ENCODE peak calls at places on chromosomes 4 and X, in ten cellular contexts. N is H1, F is ascending aorta, R is uterus, X is fibroblast of villous mesenchyme, A is heart right ventricle, S is GM12865, V is fibroblast of pulmonary artery, O is cardiac muscle cell, P is endodermal cell. I is an unnamed sample.

GRCh38 chr4:155796031-155796430 is 37.2 kb downstream of the GUCY1B1 start:
- DNase-seq in N (no peak), F (no peak), R (no peak), X (no peak), A (no peak), S (peak), V (peak), O (peak), P (no peak), I (no peak)

GRCh38 chrX:143854006-143854405 is 29.9 kb upstream of the UBE2NL start:
- DNase-seq in N (no peak), F (no peak), R (no peak), X (peak), A (no peak), S (no peak), V (peak), O (peak), P (no peak), I (peak)

GRCh38 chr4:94567811-94568210 is 116.1 kb downstream of the PDLIM5 start:
- DNase-seq in N (no peak), F (no peak), R (no peak), X (no peak), A (no peak), S (peak), V (no peak), O (no peak), P (no peak), I (no peak)

GRCh38 chr4:113837397-113837796 is 75.9 kb upstream of the CAMK2D start:
- DNase-seq in N (no peak), F (no peak), R (no peak), X (peak), A (no peak), S (peak), V (peak), O (peak), P (no peak), I (peak)

GRCh38 chrX:44874481-44875184 is 1.6 kb downstream of the KDM6A start:
- DNase-seq in N (no peak), F (no peak), R (peak), X (peak), A (peak), S (peak), V (peak), O (peak), P (peak), I (no peak)

GRCh38 chr4:10168151-10168550 is 51.6 kb upstream of the WDR1 start:
- DNase-seq in N (no peak), F (no peak), R (no peak), X (no peak), A (no peak), S (no peak), V (no peak), O (peak), P (no peak), I (no peak)

GRCh38 chr4:88054909-88055308 is 47.5 kb downstream of the PKD2 start:
- DNase-seq in N (no peak), F (no peak), R (no peak), X (peak), A (peak), S (peak), V (peak), O (peak), P (peak), I (no peak)

GRCh38 chr4:52641853-52642563 is 17.1 kb downstream of the USP46 start:
- DNase-seq in N (no peak), F (no peak), R (no peak), X (peak), A (no peak), S (peak), V (peak), O (no peak), P (no peak), I (no peak)

GRCh38 chrX:50470103-50471031 is at the start of gene DGKK:
- DNase-seq in N (no peak), F (no peak), R (no peak), X (no peak), A (no peak), S (no peak), V (no peak), O (no peak), P (peak), I (no peak)

GRCh38 chrX:65926095-65927019 is 113.5 kb downstream of the VSIG4 start:
- DNase-seq in N (no peak), F (no peak), R (no peak), X (no peak), A (no peak), S (peak), V (no peak), O (no peak), P (no peak), I (no peak)

GRCh38 chr4:153522800-153523089 is 56.6 kb downstream of the TMEM131L start:
- DNase-seq in N (no peak), F (no peak), R (no peak), X (no peak), A (no peak), S (peak), V (no peak), O (no peak), P (no peak), I (no peak)

GRCh38 chr4:11480683-11481082 is 52.0 kb upstream of the HS3ST1 start:
- DNase-seq in N (no peak), F (peak), R (no peak), X (no peak), A (peak), S (peak), V (peak), O (peak), P (no peak), I (no peak)

GRCh38 chr4:156346959-156347385 is 393.3 kb upstream of the CTSO start:
- DNase-seq in N (peak), F (no peak), R (no peak), X (no peak), A (no peak), S (no peak), V (no peak), O (no peak), P (peak), I (no peak)

GRCh38 chr4:119307606-119308005 is 14.3 kb downstream of the FABP2 start:
- DNase-seq in N (no peak), F (no peak), R (no peak), X (no peak), A (no peak), S (no peak), V (no peak), O (no peak), P (no peak), I (no peak)

GRCh38 chr4:69689530-69690111 is 36.6 kb upstream of the UGT2A1 start:
- DNase-seq in N (no peak), F (no peak), R (no peak), X (peak), A (no peak), S (peak), V (peak), O (peak), P (no peak), I (no peak)

GRCh38 chr4:138177278-138177968 is 64.7 kb downstream of the SLC7A11 start:
- DNase-seq in N (no peak), F (no peak), R (no peak), X (no peak), A (no peak), S (no peak), V (no peak), O (no peak), P (no peak), I (no peak)

GRCh38 chr4:5808081-5808741 is 84.7 kb downstream of the CRMP1 start:
- DNase-seq in N (no peak), F (no peak), R (no peak), X (peak), A (no peak), S (no peak), V (peak), O (peak), P (no peak), I (no peak)
- TF ChIP-seq CTCF in N (peak), F (no peak), R (no peak), X (no peak), A (no peak), S (peak), V (no peak), O (no peak), P (peak), I (no peak)

GRCh38 chr4:42399393-42399792 is 2.1 kb downstream of the SHISA3 start:
- DNase-seq in N (no peak), F (no peak), R (no peak), X (no peak), A (no peak), S (no peak), V (no peak), O (peak), P (peak), I (no peak)
- H3K4me3 ChIP-seq in N (peak), F (peak), R (no peak), X (no peak), A (peak), S (no peak), V (peak), O (peak), P (peak), I (no peak)

GRCh38 chr4:123884922-123885321 is 488.3 kb downstream of the SPRY1 start:
- DNase-seq in N (no peak), F (no peak), R (no peak), X (no peak), A (no peak), S (no peak), V (no peak), O (no peak), P (no peak), I (no peak)
- TF ChIP-seq CTCF in N (no peak), F (no peak), R (no peak), X (no peak), A (no peak), S (no peak), V (no peak), O (no peak), P (no peak), I (no peak)

DNA sequence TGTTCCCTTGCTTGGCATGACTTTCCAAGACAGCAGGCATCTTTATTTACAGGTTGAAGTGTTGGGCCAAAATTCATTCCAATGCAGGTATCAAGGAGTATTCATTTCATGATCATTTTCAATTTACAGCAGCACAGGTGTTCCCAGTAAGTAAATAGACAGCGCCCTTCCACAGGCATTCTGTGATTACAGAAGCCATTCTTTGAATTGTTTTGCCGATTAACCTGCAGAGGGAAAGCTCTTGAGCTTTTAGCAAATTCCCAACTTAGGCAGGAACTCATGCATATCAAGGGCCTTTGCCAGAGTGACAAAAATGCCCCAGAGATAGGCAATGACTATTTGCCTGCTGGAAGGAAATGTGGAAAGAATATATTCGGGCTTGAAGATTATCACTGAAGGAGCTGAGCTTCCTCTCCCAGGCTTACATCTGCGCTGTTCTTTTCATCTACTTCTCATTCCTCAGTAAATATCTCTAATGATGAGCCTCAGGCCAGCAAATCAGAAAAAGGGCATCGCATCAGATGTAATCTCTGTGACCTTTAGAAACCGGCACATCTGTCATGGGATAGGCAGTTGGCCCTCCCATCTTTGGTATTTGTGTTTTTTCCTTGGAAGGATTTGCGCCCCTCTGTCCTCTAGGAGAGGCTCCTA is 6.7 kb downstream of the TXK start:
- DNase-seq in N (no peak), F (no peak), R (no peak), X (no peak), A (no peak), S (no peak), V (no peak), O (peak), P (peak), I (no peak)
- H3K4me3 ChIP-seq in N (no peak), F (peak), R (no peak), X (peak), A (peak), S (no peak), V (no peak), O (no peak), P (peak), I (no peak)

GRCh38 chr4:79078339-79078738 is 139.1 kb upstream of the PAQR3 start:
- DNase-seq in N (no peak), F (no peak), R (peak), X (no peak), A (peak), S (peak), V (no peak), O (peak), P (no peak), I (no peak)

GRCh38 chr4:79082988-79083387 is 143.8 kb upstream of the PAQR3 start:
- DNase-seq in N (no peak), F (no peak), R (no peak), X (no peak), A (no peak), S (no peak), V (no peak), O (no peak), P (no peak), I (no peak)

GRCh38 chr4:79083406-79084010 is 144.3 kb upstream of the PAQR3 start:
- DNase-seq in N (peak), F (no peak), R (peak), X (peak), A (peak), S (no peak), V (no peak), O (peak), P (no peak), I (no peak)

GRCh38 chr4:79087091-79087490 is 147.9 kb upstream of the PAQR3 start:
- DNase-seq in N (no peak), F (no peak), R (no peak), X (no peak), A (no peak), S (no peak), V (no peak), O (no peak), P (no peak), I (no peak)

GRCh38 chr4:79081973-79082372 is 142.7 kb upstream of the PAQR3 start:
- DNase-seq in N (no peak), F (no peak), R (no peak), X (no peak), A (no peak), S (no peak), V (no peak), O (no peak), P (no peak), I (no peak)
- TF ChIP-seq CTCF in N (no peak), F (no peak), R (no peak), X (no peak), A (no peak), S (no peak), V (no peak), O (no peak), P (no peak), I (no peak)

DNA sequence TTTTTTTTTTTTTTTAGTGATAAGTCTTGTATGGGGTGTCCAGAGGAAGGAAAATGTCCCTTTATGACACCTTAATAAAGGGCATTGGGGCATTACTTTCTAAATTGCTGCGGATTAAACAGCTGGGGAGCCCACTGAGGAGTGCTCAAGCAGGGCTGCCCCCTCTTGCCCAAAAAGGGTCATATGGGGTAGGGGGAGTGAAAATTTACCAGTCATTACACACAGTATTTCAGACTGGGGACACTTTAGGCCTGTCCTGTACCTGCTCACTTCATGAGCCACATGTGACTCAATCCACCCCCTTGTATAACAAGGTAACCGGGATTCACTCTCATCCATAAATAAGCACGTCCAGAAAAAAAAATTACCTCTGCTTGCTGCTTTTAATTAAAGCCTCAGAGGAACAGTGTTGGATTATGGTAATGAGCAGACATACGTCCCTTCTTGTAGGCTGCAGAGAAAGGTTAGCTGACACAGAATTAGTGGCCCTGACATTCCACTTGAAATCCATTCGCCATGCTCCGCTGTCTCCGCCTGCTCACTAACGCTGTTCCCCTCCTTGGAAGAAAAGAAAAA is 1.8 kb downstream of the PRDM8 start:
- DNase-seq in N (no peak), F (no peak), R (no peak), X (no peak), A (no peak), S (no peak), V (no peak), O (no peak), P (no peak), I (no peak)
- H3K4me3 ChIP-seq in N (no peak), F (no peak), R (no peak), X (no peak), A (no peak), S (no peak), V (no peak), O (no peak), P (no peak), I (no peak)

GRCh38 chr4:93407493-93408275 is 420.9 kb upstream of the ATOH1 start:
- DNase-seq in N (no peak), F (no peak), R (no peak), X (no peak), A (no peak), S (no peak), V (no peak), O (no peak), P (no peak), I (no peak)

GRCh38 chr4:93414041-93414440 is 414.5 kb upstream of the ATOH1 start:
- DNase-seq in N (no peak), F (no peak), R (no peak), X (no peak), A (no peak), S (no peak), V (no peak), O (no peak), P (no peak), I (no peak)

DNA sequence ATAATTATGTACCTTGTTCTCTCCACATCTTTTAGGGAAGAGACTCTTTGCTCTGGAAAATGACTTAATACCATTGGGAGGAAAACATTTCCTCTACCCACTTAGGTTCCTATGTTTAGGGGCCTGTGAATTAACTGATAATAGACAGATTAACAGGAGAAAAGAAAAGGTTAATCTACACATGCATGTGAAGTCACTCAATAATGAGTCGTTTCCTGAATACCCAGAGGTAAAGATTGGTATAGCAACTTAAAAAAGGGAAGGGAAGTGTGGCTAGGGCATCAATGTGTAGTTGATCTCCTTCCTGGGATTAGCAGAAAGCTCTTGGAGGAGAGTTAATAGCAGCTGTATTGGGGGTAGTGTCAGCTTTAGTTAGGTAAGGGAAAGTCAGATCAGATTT is 419.5 kb upstream of the ATOH1 start:
- DNase-seq in N (no peak), F (no peak), R (no peak), X (no peak), A (no peak), S (no peak), V (no peak), O (no peak), P (no peak), I (no peak)
- TF ChIP-seq CTCF in N (peak), F (no peak), R (no peak), X (no peak), A (no peak), S (no peak), V (no peak), O (no peak), P (peak), I (no peak)

GRCh38 chr4:122797405-122798094 is 29.1 kb upstream of the FGF2 start:
- DNase-seq in N (no peak), F (no peak), R (no peak), X (no peak), A (no peak), S (no peak), V (no peak), O (no peak), P (no peak), I (no peak)
- H3K4me3 ChIP-seq in N (no peak), F (peak), R (peak), X (peak), A (peak), S (no peak), V (no peak), O (no peak), P (no peak), I (peak)